ENCODE peak calls at places on chromosomes 11 and 22, in nine cellular contexts. J is uterus, E is heart left ventricle, P is IMR-90, Y is adrenal gland, X is H54, B is GM12891, D is ovary, T is Peyer's patch. W is an unnamed sample.
A peak's percentile ranks its signal among the peaks of the same experiment; 100 is the strongest.

GRCh38 chr22:42294034-42294985 is 23.9 kb upstream of the TCF20 start:
- DNase-seq in J (no peak), E (peak; percentile 65), P (peak; percentile 41), Y (peak; percentile 45), X (peak; percentile 71), B (no peak), D (peak; percentile 58), T (peak; percentile 40), W (peak; percentile 23)

GRCh38 chr11:111265421-111265820 is 19.9 kb downstream of the POU2AF2 start:
- DNase-seq in J (no peak), E (no peak), P (no peak), Y (no peak), X (no peak), B (no peak), D (no peak), T (no peak), W (no peak)

GRCh38 chr11:32448232-32448631 is 12.9 kb upstream of the WT1 start:
- DNase-seq in J (no peak), E (no peak), P (no peak), Y (no peak), X (no peak), B (no peak), D (no peak), T (no peak), W (peak; percentile 58)

GRCh38 chr11:86244063-86244521 is 461 bp upstream of the EED start:
- DNase-seq in J (peak; percentile 84), E (peak; percentile 89), P (peak; percentile 84), Y (peak; percentile 84), X (peak; percentile 85), B (peak; percentile 52), D (peak; percentile 86), T (peak; percentile 81), W (no peak)

GRCh38 chr22:19962909-19963806 is 21.5 kb upstream of the TXNRD2 start:
- DNase-seq in J (no peak), E (no peak), P (peak; percentile 58), Y (peak; percentile 65), X (no peak), B (no peak), D (no peak), T (no peak), W (no peak)

GRCh38 chr11:60363542-60364525 is 14.5 kb upstream of the MS4A7 start:
- DNase-seq in J (peak; percentile 13), E (peak; percentile 60), P (peak; percentile 25), Y (peak; percentile 67), X (no peak), B (peak; percentile 32), D (no peak), T (peak; percentile 73), W (peak; percentile 68)

GRCh38 chr22:26404851-26405357 is 24.2 kb upstream of the ASPHD2 start:
- DNase-seq in J (no peak), E (no peak), P (no peak), Y (no peak), X (no peak), B (no peak), D (no peak), T (no peak), W (peak; percentile 14)

GRCh38 chr11:28965824-28966223 is 857.6 kb downstream of the METTL15 start:
- DNase-seq in J (no peak), E (no peak), P (no peak), Y (no peak), X (no peak), B (no peak), D (no peak), T (no peak), W (no peak)

GRCh38 chr22:46300491-46300890 is 3.8 kb downstream of the GTSE1 start:
- DNase-seq in J (no peak), E (no peak), P (no peak), Y (no peak), X (no peak), B (no peak), D (no peak), T (no peak), W (no peak)

GRCh38 chr11:105392546-105392945 is 217.3 kb upstream of the GRIA4 start:
- DNase-seq in J (no peak), E (no peak), P (peak; percentile 34), Y (no peak), X (no peak), B (no peak), D (no peak), T (no peak), W (no peak)

GRCh38 chr11:105398636-105399035 is 211.2 kb upstream of the GRIA4 start:
- DNase-seq in J (no peak), E (no peak), P (no peak), Y (no peak), X (no peak), B (no peak), D (no peak), T (no peak), W (no peak)

GRCh38 chr11:105389952-105390351 is 219.9 kb upstream of the GRIA4 start:
- DNase-seq in J (no peak), E (no peak), P (no peak), Y (no peak), X (no peak), B (no peak), D (no peak), T (no peak), W (no peak)

DNA sequence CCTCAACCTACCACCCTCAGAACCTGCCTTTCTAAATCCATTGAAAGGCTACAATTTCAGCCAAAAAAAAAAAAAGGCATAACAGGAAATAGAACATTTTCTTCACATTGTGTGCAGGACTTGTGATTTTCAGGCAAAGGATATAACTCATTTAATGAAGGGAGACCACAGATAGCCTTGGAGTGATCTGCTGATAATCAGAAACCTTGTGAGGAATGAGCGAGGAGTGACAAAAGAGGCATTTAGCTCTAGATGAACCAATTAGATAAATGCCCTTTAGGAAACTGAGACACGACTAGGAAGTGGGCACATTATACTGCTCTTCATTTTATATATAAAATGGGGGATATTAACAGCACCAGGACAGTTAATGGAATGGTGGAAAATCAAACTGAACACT is 216.5 kb upstream of the GRIA4 start:
- DNase-seq in J (no peak), E (no peak), P (no peak), Y (no peak), X (no peak), B (no peak), D (no peak), T (no peak), W (no peak)
- TF ChIP-seq POLR2A in J (no peak), E (no peak), P (no peak), Y (no peak), X (no peak), B (no peak), D (no peak), T (no peak), W (no peak)

DNA sequence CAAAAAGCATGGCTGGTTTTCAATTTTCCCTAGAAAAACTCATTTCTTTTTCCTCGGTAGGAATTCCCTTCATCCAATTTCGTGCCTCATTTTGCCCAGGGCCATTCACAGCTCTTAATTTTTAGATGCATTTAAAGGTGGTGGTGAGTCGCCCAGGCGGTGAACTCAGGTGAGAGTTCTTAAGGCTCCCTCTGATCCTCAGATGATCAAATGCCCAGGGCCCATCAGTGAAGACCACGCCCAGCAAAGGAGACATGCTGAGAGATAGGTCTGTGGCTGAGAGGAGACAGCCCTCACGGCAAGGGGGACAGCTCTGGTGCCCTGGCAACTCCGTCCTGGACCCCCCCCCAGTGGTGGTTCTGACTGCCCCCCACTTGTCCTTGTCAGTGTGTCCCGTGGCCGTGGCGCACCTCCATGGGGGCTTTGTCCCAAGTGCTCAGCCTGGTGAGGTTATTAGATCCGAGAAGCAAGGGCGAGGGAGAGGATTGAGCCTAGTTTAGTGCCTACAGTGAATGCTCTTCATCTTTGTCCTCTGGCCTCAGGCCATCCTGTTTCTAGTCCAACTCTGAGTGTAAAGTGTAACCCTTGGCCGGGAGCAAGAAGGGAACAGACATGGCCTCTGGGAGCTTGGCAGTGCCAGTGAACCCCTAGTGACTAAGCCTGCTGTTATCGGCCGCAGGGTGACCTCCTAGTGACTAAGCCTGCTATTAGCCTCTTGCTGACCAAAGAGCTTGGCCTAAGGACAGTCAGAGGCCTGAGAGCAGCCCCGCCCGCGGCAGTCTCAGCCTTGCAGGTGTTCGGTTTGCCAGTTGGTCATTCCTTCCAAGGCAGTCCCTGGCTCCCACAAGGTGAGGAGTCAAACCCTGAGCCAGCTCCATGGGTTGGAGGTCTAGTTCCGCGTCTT is 83.5 kb downstream of the CTTN start:
- DNase-seq in J (no peak), E (peak; percentile 61), P (peak; percentile 63), Y (peak; percentile 77), X (peak; percentile 95), B (no peak), D (no peak), T (no peak), W (no peak)
- TF ChIP-seq POLR2A in J (no peak), E (no peak), P (no peak), Y (peak; percentile 8), X (no peak), B (no peak), D (no peak), T (no peak), W (no peak)

GRCh38 chr11:75767793-75768111 is 826 bp upstream of the DGAT2 start:
- DNase-seq in J (no peak), E (no peak), P (no peak), Y (no peak), X (no peak), B (no peak), D (no peak), T (no peak), W (no peak)

GRCh38 chr11:75768909-75769771 is 562 bp downstream of the DGAT2 start:
- DNase-seq in J (no peak), E (no peak), P (no peak), Y (no peak), X (no peak), B (no peak), D (peak; percentile 29), T (no peak), W (no peak)

GRCh38 chr11:75766449-75767227 is 1.9 kb upstream of the DGAT2 start:
- DNase-seq in J (no peak), E (no peak), P (no peak), Y (no peak), X (no peak), B (no peak), D (no peak), T (no peak), W (no peak)

GRCh38 chr11:75767228-75767572 is 1.4 kb upstream of the DGAT2 start:
- DNase-seq in J (no peak), E (no peak), P (no peak), Y (no peak), X (no peak), B (no peak), D (no peak), T (no peak), W (no peak)

GRCh38 chr11:75768112-75768908 is at the start of gene DGAT2:
- DNase-seq in J (peak; percentile 68), E (peak; percentile 83), P (peak; percentile 42), Y (peak; percentile 67), X (peak; percentile 81), B (peak; percentile 91), D (peak; percentile 78), T (peak; percentile 75), W (peak; percentile 92)
- TF ChIP-seq POLR2A in J (no peak), E (peak; percentile 22), P (no peak), Y (no peak), X (peak; percentile 49), B (no peak), D (no peak), T (peak; percentile 26), W (peak; percentile 25)

GRCh38 chr11:23288001-23288783 is 427.9 kb upstream of the CCDC179 start:
- DNase-seq in J (no peak), E (no peak), P (peak; percentile 94), Y (peak; percentile 19), X (no peak), B (no peak), D (no peak), T (no peak), W (no peak)
- TF ChIP-seq POLR2A in J (no peak), E (no peak), P (no peak), Y (no peak), X (no peak), B (no peak), D (no peak), T (no peak), W (no peak)

GRCh38 chr11:65487467-65488272 is 11.2 kb upstream of the MALAT1 start:
- DNase-seq in J (peak; percentile 98), E (peak; percentile 99), P (peak; percentile 100), Y (peak; percentile 98), X (peak; percentile 86), B (no peak), D (peak; percentile 95), T (peak; percentile 79), W (peak; percentile 93)
- TF ChIP-seq POLR2A in J (peak; percentile 62), E (peak; percentile 57), P (peak; percentile 58), Y (peak; percentile 3), X (peak; percentile 3), B (no peak), D (peak; percentile 42), T (no peak), W (no peak)

W was measured in erythroblast.